ENCODE peak calls at places on chromosomes 12 and 14, in ten cellular contexts. G is tibial nerve; L is CD8-positive, alpha-beta T cell; U is brain microvascular endothelial cell; W is GM06990; N is esophagus squamous epithelium; R is foreskin fibroblast; T is GM23338; V is fibroblast of lung; C is lung. E is an unnamed sample.

GRCh38 chr14:91303091-91303923 is 58.8 kb upstream of the GPR68 start:
- DNase-seq in G (no peak), L (peak), U (no peak), W (peak), N (no peak), R (peak), T (peak), V (peak), C (no peak), E (peak)

GRCh38 chr14:77140343-77140936 is 1.2 kb downstream of the ZDHHC22 start:
- DNase-seq in G (no peak), L (no peak), U (no peak), W (no peak), N (no peak), R (peak), T (no peak), V (no peak), C (no peak), E (no peak)

GRCh38 chr14:23120405-23121251 is 1.6 kb upstream of the CEBPE start:
- DNase-seq in G (peak), L (peak), U (peak), W (peak), N (peak), R (peak), T (peak), V (peak), C (peak), E (peak)

GRCh38 chr12:402127-402456 is 648 bp downstream of the CCDC77 start:
- DNase-seq in G (no peak), L (no peak), U (peak), W (no peak), N (no peak), R (peak), T (peak), V (peak), C (no peak), E (peak)

GRCh38 chr12:3896851-3897351 is 23.7 kb upstream of the PARP11 start:
- DNase-seq in G (no peak), L (peak), U (no peak), W (no peak), N (no peak), R (peak), T (no peak), V (no peak), C (no peak), E (peak)

GRCh38 chr12:87982208-87982607 is 47.0 kb downstream of the C12orf50 start:
- DNase-seq in G (no peak), L (no peak), U (peak), W (no peak), N (no peak), R (peak), T (no peak), V (peak), C (no peak), E (no peak)

GRCh38 chr12:70254846-70255245 is 11.6 kb downstream of the CNOT2 start:
- DNase-seq in G (no peak), L (no peak), U (no peak), W (no peak), N (no peak), R (no peak), T (no peak), V (no peak), C (no peak), E (no peak)

GRCh38 chr12:104473374-104473983 is 16.7 kb downstream of the CHST11 start:
- DNase-seq in G (no peak), L (no peak), U (no peak), W (no peak), N (no peak), R (peak), T (no peak), V (no peak), C (no peak), E (no peak)

GRCh38 chr12:80313184-80313583 is 130.9 kb upstream of the PTPRQ start:
- DNase-seq in G (no peak), L (no peak), U (no peak), W (no peak), N (no peak), R (peak), T (no peak), V (peak), C (no peak), E (no peak)

GRCh38 chr12:66678640-66679268 is at the start of gene GRIP1:
- DNase-seq in G (no peak), L (no peak), U (no peak), W (no peak), N (no peak), R (no peak), T (peak), V (no peak), C (no peak), E (peak)

GRCh38 chr12:61487728-61488127 is 772.5 kb upstream of the USP15 start:
- DNase-seq in G (no peak), L (no peak), U (no peak), W (no peak), N (no peak), R (no peak), T (peak), V (no peak), C (no peak), E (no peak)

GRCh38 chr14:52987514-52987913 is 36.7 kb upstream of the FERMT2 start:
- DNase-seq in G (no peak), L (no peak), U (no peak), W (no peak), N (no peak), R (no peak), T (no peak), V (no peak), C (no peak), E (no peak)

GRCh38 chr12:54993181-54993835 is 8.7 kb upstream of the TESPA1 start:
- DNase-seq in G (peak), L (peak), U (peak), W (peak), N (no peak), R (peak), T (peak), V (peak), C (peak), E (peak)

GRCh38 chr12:26566670-26567069 is 266.3 kb downstream of the ITPR2 start:
- DNase-seq in G (no peak), L (no peak), U (no peak), W (no peak), N (no peak), R (peak), T (no peak), V (peak), C (no peak), E (no peak)

GRCh38 chr14:91202234-91202974 is 42.1 kb downstream of the GPR68 start:
- DNase-seq in G (no peak), L (no peak), U (peak), W (no peak), N (no peak), R (no peak), T (no peak), V (no peak), C (peak), E (no peak)

GRCh38 chr12:25495336-25496097 is 57.6 kb downstream of the LMNTD1 start:
- DNase-seq in G (no peak), L (no peak), U (peak), W (no peak), N (no peak), R (peak), T (no peak), V (peak), C (no peak), E (peak)

GRCh38 chr12:76018111-76018510 is 13.5 kb downstream of the PHLDA1 start:
- DNase-seq in G (no peak), L (no peak), U (peak), W (no peak), N (no peak), R (peak), T (peak), V (peak), C (peak), E (no peak)

GRCh38 chr12:70971395-70971794 is 50.9 kb upstream of the PTPRR start:
- DNase-seq in G (no peak), L (no peak), U (no peak), W (no peak), N (no peak), R (peak), T (no peak), V (peak), C (no peak), E (no peak)

GRCh38 chr12:127064207-127064606 is 1202.8 kb upstream of the TMEM132C start:
- DNase-seq in G (no peak), L (no peak), U (no peak), W (no peak), N (no peak), R (no peak), T (no peak), V (no peak), C (no peak), E (no peak)

GRCh38 chr12:90337018-90337417 is 618.0 kb downstream of the CCER1 start:
- DNase-seq in G (no peak), L (no peak), U (no peak), W (no peak), N (no peak), R (no peak), T (no peak), V (no peak), C (no peak), E (no peak)

GRCh38 chr12:106841471-106842302 is 67.2 kb downstream of the RIC8B start:
- DNase-seq in G (no peak), L (peak), U (peak), W (no peak), N (no peak), R (peak), T (peak), V (peak), C (peak), E (peak)

GRCh38 chr12:42119085-42119633 is 25.5 kb downstream of the GXYLT1 start:
- DNase-seq in G (no peak), L (no peak), U (peak), W (no peak), N (no peak), R (peak), T (no peak), V (peak), C (no peak), E (peak)

GRCh38 chr12:53626702-53627169 is 554 bp upstream of the ATF7 start:
- DNase-seq in G (no peak), L (no peak), U (no peak), W (no peak), N (no peak), R (no peak), T (no peak), V (no peak), C (no peak), E (no peak)

GRCh38 chr12:26121841-26122680 is 2.8 kb downstream of the BHLHE41 start:
- DNase-seq in G (no peak), L (peak), U (no peak), W (peak), N (no peak), R (peak), T (peak), V (no peak), C (no peak), E (peak)

GRCh38 chr12:109738878-109739665 is 25.4 kb downstream of the FAM222A start:
- DNase-seq in G (peak), L (no peak), U (no peak), W (no peak), N (no peak), R (peak), T (no peak), V (no peak), C (no peak), E (no peak)

GRCh38 chr12:127435439-127435838 is 831.5 kb upstream of the TMEM132C start:
- DNase-seq in G (no peak), L (no peak), U (no peak), W (no peak), N (no peak), R (no peak), T (no peak), V (no peak), C (no peak), E (no peak)

GRCh38 chr14:60658116-60658515 is 8.8 kb upstream of the SIX1 start:
- DNase-seq in G (no peak), L (no peak), U (no peak), W (no peak), N (no peak), R (no peak), T (peak), V (no peak), C (no peak), E (no peak)
- H3K4me3 ChIP-seq in G (peak), L (no peak), U (peak), W (peak), N (no peak), R (peak), T (peak), V (peak), C (no peak), E (peak)

DNA sequence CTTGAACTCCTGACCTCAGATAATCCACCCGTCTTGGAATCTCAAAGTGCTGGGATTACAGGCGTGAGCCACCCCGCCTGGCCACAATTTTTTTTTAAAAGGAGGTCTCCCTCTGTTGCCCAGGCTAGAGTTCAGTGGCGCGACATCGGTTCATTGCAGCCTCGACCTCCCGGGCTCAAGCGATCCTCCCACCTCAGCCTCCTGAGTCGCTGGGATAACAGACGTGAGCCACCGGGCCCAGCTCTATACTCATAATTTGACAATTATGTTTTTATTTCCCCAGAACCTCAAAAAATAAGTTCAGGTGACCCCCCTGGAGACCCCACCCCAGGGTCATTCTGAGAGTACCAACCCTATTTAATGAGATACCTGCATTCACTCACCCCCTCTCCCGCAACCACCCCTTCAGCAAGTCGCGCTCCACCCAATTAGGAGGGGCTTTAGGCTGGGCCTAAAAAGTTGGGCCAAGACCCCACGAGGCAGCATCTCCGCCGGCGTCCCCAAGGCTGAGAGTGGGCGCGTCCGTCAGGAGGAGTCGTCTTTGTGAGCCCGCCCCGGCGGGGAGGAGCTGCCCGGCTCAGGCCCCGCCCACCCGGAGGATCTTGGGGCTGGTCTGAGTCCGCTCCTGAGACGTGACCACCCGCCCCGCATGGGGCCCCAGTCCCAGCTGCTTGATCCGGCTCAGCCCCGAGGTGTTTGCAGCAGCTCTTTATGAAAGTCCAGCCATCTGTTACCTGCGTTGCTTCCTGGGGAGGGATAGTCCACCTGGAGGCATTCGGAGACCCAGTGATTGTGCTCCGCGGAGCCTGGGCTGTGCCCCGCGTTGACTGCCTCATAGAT is at the start of gene ANKRD33:
- DNase-seq in G (no peak), L (no peak), U (no peak), W (no peak), N (no peak), R (peak), T (peak), V (peak), C (no peak), E (peak)
- H3K4me3 ChIP-seq in G (no peak), L (no peak), U (no peak), W (no peak), N (no peak), R (no peak), T (peak), V (no peak), C (no peak), E (no peak)

DNA sequence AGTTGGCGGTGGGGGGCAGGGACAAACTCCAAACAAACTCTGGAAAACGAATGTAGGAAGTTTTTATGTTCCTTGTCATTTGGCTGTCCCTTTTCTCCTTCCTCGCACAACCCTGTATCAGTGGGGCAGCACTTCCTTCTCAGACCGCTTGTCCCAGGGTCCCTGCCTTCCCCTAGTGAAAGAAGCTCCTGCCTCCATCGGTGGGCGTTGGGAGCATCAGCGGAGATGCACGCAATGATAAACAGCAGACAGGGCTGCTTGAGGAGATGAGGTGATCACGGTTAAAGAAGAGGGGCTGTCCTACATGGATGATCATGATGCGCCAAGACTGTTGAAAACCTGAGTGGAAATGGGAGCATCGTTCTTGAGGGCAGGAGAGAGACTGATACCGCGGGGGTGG is 620 bp downstream of the C1S start:
- DNase-seq in G (no peak), L (no peak), U (no peak), W (no peak), N (no peak), R (peak), T (peak), V (no peak), C (no peak), E (no peak)
- H3K4me3 ChIP-seq in G (peak), L (no peak), U (no peak), W (no peak), N (peak), R (peak), T (no peak), V (peak), C (no peak), E (no peak)

GRCh38 chr12:95637471-95638155 is 86.3 kb upstream of the USP44 start:
- DNase-seq in G (no peak), L (no peak), U (peak), W (no peak), N (no peak), R (peak), T (no peak), V (peak), C (no peak), E (peak)
- H3K4me3 ChIP-seq in G (no peak), L (no peak), U (no peak), W (no peak), N (no peak), R (no peak), T (no peak), V (no peak), C (no peak), E (no peak)

GRCh38 chr14:99327050-99327449 is 55.1 kb upstream of the BCL11B start:
- DNase-seq in G (no peak), L (no peak), U (no peak), W (no peak), N (no peak), R (no peak), T (no peak), V (no peak), C (no peak), E (no peak)
- H3K4me3 ChIP-seq in G (no peak), L (no peak), U (no peak), W (no peak), N (no peak), R (no peak), T (no peak), V (no peak), C (no peak), E (no peak)

DNA sequence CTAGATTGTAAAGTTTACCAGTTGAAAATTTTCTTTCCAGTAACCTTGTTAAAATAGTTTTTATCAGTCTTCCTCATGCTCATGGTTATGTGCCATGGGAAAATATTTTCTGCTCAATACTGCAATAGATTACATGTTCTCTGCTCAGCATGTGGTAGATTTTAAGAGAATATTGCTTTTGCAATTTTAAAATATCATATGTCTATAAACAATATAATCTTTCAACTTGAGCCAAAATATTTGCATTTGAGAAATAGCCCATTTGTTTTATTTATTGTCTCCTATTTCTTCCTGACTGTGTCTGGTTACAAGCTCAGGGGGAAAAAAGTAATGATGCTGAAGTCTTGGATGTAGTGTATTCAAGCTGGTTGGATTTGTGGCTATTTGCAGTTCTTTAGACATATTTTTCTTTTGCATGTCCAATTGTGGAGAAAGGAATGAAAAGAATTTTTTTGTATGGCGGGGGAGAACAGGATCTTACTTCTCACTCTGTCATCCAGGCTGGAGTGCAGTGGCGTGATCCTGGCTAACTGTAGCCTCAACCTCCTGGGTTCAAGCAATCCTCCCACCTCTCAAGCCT is 342.6 kb upstream of the NAV3 start:
- DNase-seq in G (no peak), L (no peak), U (peak), W (no peak), N (no peak), R (peak), T (no peak), V (peak), C (no peak), E (no peak)
- H3K4me3 ChIP-seq in G (no peak), L (no peak), U (no peak), W (no peak), N (no peak), R (no peak), T (no peak), V (no peak), C (no peak), E (no peak)

DNA sequence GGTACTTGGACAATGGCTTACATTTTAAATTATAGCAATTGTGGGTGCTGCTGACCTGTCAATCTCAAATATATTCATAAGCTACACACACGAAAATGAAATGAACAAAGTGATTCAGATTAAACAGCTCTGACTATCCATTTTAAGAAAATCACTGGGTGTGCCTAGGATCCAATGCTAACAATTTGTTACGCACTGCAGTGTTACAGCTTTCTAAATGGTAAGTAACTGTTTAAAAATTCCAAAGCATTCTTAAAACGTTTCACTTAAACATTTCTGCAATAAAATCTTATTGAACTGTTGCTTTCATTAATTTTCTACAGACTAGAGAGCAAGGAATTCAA is 18.9 kb downstream of the LMO3 start:
- DNase-seq in G (no peak), L (no peak), U (no peak), W (no peak), N (no peak), R (no peak), T (no peak), V (no peak), C (no peak), E (no peak)
- H3K4me3 ChIP-seq in G (no peak), L (no peak), U (no peak), W (no peak), N (no peak), R (no peak), T (no peak), V (no peak), C (no peak), E (no peak)

GRCh38 chr12:113086249-113087164 is 30.0 kb downstream of the DTX1 start:
- DNase-seq in G (no peak), L (peak), U (no peak), W (peak), N (no peak), R (no peak), T (no peak), V (no peak), C (no peak), E (no peak)
- H3K4me3 ChIP-seq in G (no peak), L (no peak), U (no peak), W (no peak), N (no peak), R (no peak), T (peak), V (no peak), C (no peak), E (no peak)